ENCODE peak calls at places on chromosomes 12 and 14, in seven cellular contexts. One of them, this sample, is unnamed.

GRCh38 chr14:75044322-75044721 is 6.9 kb downstream of the MLH3 start:
- DNase-seq in NCI-H1092 treated with DMSO at 0.1 percent for 48 hours: no peak
- DNase-seq in fibroblast of lung: peak; percentile 83
- DNase-seq in thyroid gland: no peak
- DNase-seq in AG10803: peak; percentile 62
- DNase-seq in SK-MEL-5: no peak
- DNase-seq in GM23248: peak; percentile 75
- DNase-seq in this sample: no peak

GRCh38 chr14:61489002-61489401 is 167.6 kb downstream of the PRKCH start:
- DNase-seq in fibroblast of lung: no peak
- DNase-seq in GM23248: no peak
- DNase-seq in AG10803: no peak
- DNase-seq in NCI-H1092 treated with DMSO at 0.1 percent for 48 hours: no peak
- DNase-seq in SK-MEL-5: no peak
- DNase-seq in thyroid gland: no peak
- DNase-seq in this sample: no peak

GRCh38 chr14:58662759-58663158 is 25.0 kb downstream of the DACT1 start:
- DNase-seq in GM23248: no peak
- DNase-seq in AG10803: no peak
- DNase-seq in fibroblast of lung: no peak
- DNase-seq in thyroid gland: no peak
- DNase-seq in SK-MEL-5: peak; percentile 59
- DNase-seq in NCI-H1092 treated with DMSO at 0.1 percent for 48 hours: no peak
- DNase-seq in this sample: no peak

GRCh38 chr12:17438141-17438540 is 651.9 kb downstream of the RERGL start:
- DNase-seq in AG10803: no peak
- DNase-seq in thyroid gland: no peak
- DNase-seq in NCI-H1092 treated with DMSO at 0.1 percent for 48 hours: no peak
- DNase-seq in GM23248: no peak
- DNase-seq in SK-MEL-5: no peak
- DNase-seq in fibroblast of lung: no peak
- DNase-seq in this sample: no peak

GRCh38 chr12:66438601-66439000 is 136.3 kb downstream of the HELB start:
- DNase-seq in AG10803: peak; percentile 13
- DNase-seq in thyroid gland: no peak
- DNase-seq in SK-MEL-5: no peak
- DNase-seq in NCI-H1092 treated with DMSO at 0.1 percent for 48 hours: no peak
- DNase-seq in fibroblast of lung: peak; percentile 47
- DNase-seq in GM23248: peak; percentile 15
- DNase-seq in this sample: no peak

GRCh38 chr12:1346126-1346525 is 248.3 kb downstream of the FBXL14 start:
- DNase-seq in SK-MEL-5: no peak
- DNase-seq in GM23248: peak; percentile 66
- DNase-seq in NCI-H1092 treated with DMSO at 0.1 percent for 48 hours: no peak
- DNase-seq in thyroid gland: no peak
- DNase-seq in AG10803: peak; percentile 82
- DNase-seq in fibroblast of lung: peak; percentile 56
- DNase-seq in this sample: no peak

GRCh38 chr14:21229821-21230220 is 39.4 kb downstream of the HNRNPC start:
- DNase-seq in GM23248: no peak
- DNase-seq in AG10803: no peak
- DNase-seq in SK-MEL-5: no peak
- DNase-seq in thyroid gland: no peak
- DNase-seq in NCI-H1092 treated with DMSO at 0.1 percent for 48 hours: no peak
- DNase-seq in fibroblast of lung: no peak
- DNase-seq in this sample: no peak

GRCh38 chr12:129096968-129097367 is 243.7 kb downstream of the GLT1D1 start:
- DNase-seq in SK-MEL-5: no peak
- DNase-seq in NCI-H1092 treated with DMSO at 0.1 percent for 48 hours: no peak
- DNase-seq in thyroid gland: no peak
- DNase-seq in fibroblast of lung: no peak
- DNase-seq in GM23248: no peak
- DNase-seq in AG10803: no peak
- DNase-seq in this sample: no peak

GRCh38 chr14:54902521-54903420 is at the start of gene GCH1:
- DNase-seq in AG10803: no peak
- DNase-seq in thyroid gland: peak; percentile 79
- DNase-seq in NCI-H1092 treated with DMSO at 0.1 percent for 48 hours: peak; percentile 88
- DNase-seq in fibroblast of lung: peak; percentile 35
- DNase-seq in GM23248: peak; percentile 83
- DNase-seq in SK-MEL-5: peak; percentile 58
- DNase-seq in this sample: no peak

GRCh38 chr12:88993655-88994054 is 358.6 kb downstream of the DUSP6 start:
- DNase-seq in SK-MEL-5: peak; percentile 72
- DNase-seq in fibroblast of lung: peak; percentile 64
- DNase-seq in GM23248: peak; percentile 77
- DNase-seq in thyroid gland: no peak
- DNase-seq in NCI-H1092 treated with DMSO at 0.1 percent for 48 hours: peak; percentile 74
- DNase-seq in AG10803: peak; percentile 80
- DNase-seq in this sample: peak; percentile 30

GRCh38 chr12:10293570-10294227 is 14.0 kb upstream of the KLRD1 start:
- DNase-seq in thyroid gland: no peak
- DNase-seq in fibroblast of lung: no peak
- DNase-seq in NCI-H1092 treated with DMSO at 0.1 percent for 48 hours: no peak
- DNase-seq in GM23248: no peak
- DNase-seq in SK-MEL-5: no peak
- DNase-seq in AG10803: no peak
- DNase-seq in this sample: no peak

GRCh38 chr12:82645414-82645813 is 41.3 kb upstream of the TMTC2 start:
- DNase-seq in AG10803: no peak
- DNase-seq in NCI-H1092 treated with DMSO at 0.1 percent for 48 hours: no peak
- DNase-seq in fibroblast of lung: no peak
- DNase-seq in thyroid gland: no peak
- DNase-seq in GM23248: no peak
- DNase-seq in SK-MEL-5: no peak
- DNase-seq in this sample: no peak

This sample was measured in dermis microvascular lymphatic vessel endothelial cell.